ENCODE peak calls at places on chromosomes 4 and X, in five cellular contexts. T, J, Q, Z and Y are unnamed samples.

GRCh38 chr4:136831553-136831952 is 700.7 kb downstream of the PCDH18 start:
- DNase-seq in T (no peak), Q (peak; percentile 3), Z (no peak), J (peak; percentile 4), Y (no peak)

GRCh38 chr4:25347971-25348370 is 29.1 kb upstream of the ANAPC4 start:
- DNase-seq in T (no peak), J (no peak), Q (no peak), Z (no peak), Y (no peak)

GRCh38 chr4:2419814-2420213 is 1.1 kb downstream of the CFAP99 start:
- DNase-seq in T (no peak), Z (no peak), Q (no peak), J (no peak), Y (no peak)

GRCh38 chrX:149314031-149314430 is 191.1 kb downstream of the IDS start:
- DNase-seq in T (no peak), Z (no peak), J (no peak), Q (no peak), Y (no peak)

GRCh38 chr4:133493776-133494175 is 344.7 kb downstream of the PCDH10 start:
- DNase-seq in Z (no peak), Q (no peak), J (no peak), T (no peak), Y (no peak)

GRCh38 chrX:81377329-81377728 is 175.4 kb downstream of the SH3BGRL start:
- DNase-seq in Z (peak; percentile 10), Q (no peak), T (peak; percentile 1), J (peak; percentile 26), Y (no peak)

GRCh38 chr4:77493120-77493767 is 112.4 kb upstream of the CXCL13 start:
- DNase-seq in Q (no peak), T (no peak), J (no peak), Z (peak; percentile 25), Y (no peak)

GRCh38 chr4:69727412-69727811 is 33.0 kb downstream of the SULT1B1 start:
- DNase-seq in Q (no peak), T (no peak), J (no peak), Z (no peak), Y (no peak)

GRCh38 chr4:113641025-113641431 is 120.5 kb downstream of the CAMK2D start:
- DNase-seq in Z (peak; percentile 15), Q (no peak), T (no peak), J (peak; percentile 19), Y (peak; percentile 56)

GRCh38 chr4:145387079-145387478 is 94.6 kb upstream of the SMAD1 start:
- DNase-seq in T (no peak), Q (no peak), Z (no peak), J (no peak), Y (no peak)

GRCh38 chr4:2817701-2818350 is 24.9 kb downstream of the SH3BP2 start:
- DNase-seq in Z (peak; percentile 82), J (no peak), Q (no peak), T (no peak), Y (peak; percentile 60)